ENCODE peak calls at places on chromosomes 1 and 21, in nine cellular contexts. I, O, T, J, L, A, U, B and Z are unnamed samples.

GRCh38 chr1:160284220-160284781 is 632 bp downstream of the PEX19 start:
- DNase-seq in A (no peak), B (no peak), I (no peak), O (no peak), T (no peak), J (peak), L (no peak), U (peak), Z (no peak)

GRCh38 chr1:80444171-80444570 is 1356.6 kb upstream of the ADGRL2 start:
- DNase-seq in T (no peak), O (no peak), J (no peak), B (no peak), U (no peak), I (no peak), L (no peak), A (no peak), Z (no peak)

GRCh38 chr1:20371411-20371810 is 80.7 kb downstream of the VWA5B1 start:
- DNase-seq in O (no peak), L (no peak), J (no peak), U (no peak), T (no peak), I (no peak), A (peak), B (no peak), Z (no peak)

GRCh38 chr1:111648826-111649225 is 29.2 kb downstream of the RAP1A start:
- DNase-seq in J (no peak), U (no peak), I (no peak), L (no peak), A (no peak), O (no peak), B (no peak), T (no peak), Z (no peak)

GRCh38 chr21:35619184-35619583 is 441.1 kb downstream of the SETD4 start:
- DNase-seq in B (no peak), I (no peak), U (peak), O (no peak), T (no peak), A (no peak), J (no peak), L (no peak), Z (no peak)

GRCh38 chr1:238621405-238621804 is 730.7 kb upstream of the ZP4 start:
- DNase-seq in T (no peak), O (no peak), J (no peak), L (no peak), U (no peak), A (no peak), B (no peak), I (no peak), Z (no peak)

GRCh38 chr1:25743164-25744139 is 56.5 kb upstream of the SELENON start:
- DNase-seq in L (no peak), U (no peak), A (no peak), T (no peak), J (no peak), B (peak), I (peak), O (no peak), Z (no peak)

GRCh38 chr1:80054129-80054528 is 1047.6 kb upstream of the ADGRL4 start:
- DNase-seq in U (peak), L (no peak), O (peak), I (no peak), T (no peak), B (no peak), A (no peak), J (no peak), Z (no peak)

GRCh38 chr21:40386301-40386911 is 460.6 kb downstream of the DSCAM start:
- DNase-seq in U (no peak), A (peak), T (peak), I (peak), B (peak), J (no peak), O (peak), L (no peak), Z (no peak)

GRCh38 chr1:106063510-106063909 is 993.0 kb upstream of the PRMT6 start:
- DNase-seq in L (no peak), I (no peak), U (no peak), A (no peak), B (no peak), J (no peak), O (no peak), T (no peak), Z (no peak)

GRCh38 chr1:89622895-89623294 is 10.0 kb upstream of the LRRC8C start:
- DNase-seq in O (peak), L (no peak), B (no peak), A (no peak), T (no peak), U (no peak), I (no peak), J (no peak), Z (no peak)

GRCh38 chr1:57470028-57470427 is 46.2 kb upstream of the DAB1 start:
- DNase-seq in O (no peak), L (no peak), I (no peak), J (no peak), B (no peak), A (no peak), U (peak), T (no peak), Z (no peak)

DNA sequence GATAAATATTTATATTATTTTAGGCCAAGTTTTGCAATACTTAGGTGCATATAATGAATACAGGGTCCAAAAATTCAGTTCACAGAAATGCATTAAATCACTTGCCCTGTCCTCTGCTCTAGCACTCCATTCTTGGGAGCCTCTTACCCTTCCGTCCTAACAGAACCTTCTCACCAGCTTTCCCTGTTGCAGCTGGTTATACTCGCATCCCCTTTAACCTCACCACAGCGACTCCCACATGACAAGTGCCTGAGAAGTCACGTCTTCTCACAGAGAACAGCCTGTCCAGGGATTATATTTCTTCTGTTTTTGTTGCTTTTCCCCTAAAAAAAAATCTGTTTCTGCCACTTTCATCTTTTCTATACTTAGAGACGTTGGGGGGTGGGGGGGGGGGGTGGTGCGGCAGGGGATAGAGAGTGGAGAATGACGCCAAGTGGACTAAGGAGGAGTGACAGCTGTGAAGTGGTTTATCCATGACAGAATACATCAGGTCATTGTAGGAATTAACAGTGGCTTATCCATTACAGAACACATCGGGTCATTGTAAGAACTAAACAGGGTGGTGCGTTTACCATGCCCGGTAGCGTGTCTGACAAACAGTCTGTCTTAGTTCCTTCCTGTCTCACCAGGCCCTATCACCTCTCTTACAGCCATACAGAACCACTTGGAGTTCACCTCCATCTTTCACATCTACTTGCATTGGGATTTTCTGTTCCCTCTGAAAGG is 117.6 kb downstream of the UBE2U start:
- DNase-seq in B (no peak), I (no peak), T (no peak), O (no peak), U (no peak), A (no peak), J (no peak), L (no peak), Z (no peak)
- TF ChIP-seq CTCF in B (no peak), I (no peak), T (no peak), O (no peak), U (no peak), A (no peak), J (no peak), L (no peak), Z (no peak)

GRCh38 chr1:63847308-63847910 is 73.6 kb downstream of the ROR1 start:
- DNase-seq in J (no peak), L (no peak), T (no peak), O (no peak), I (no peak), U (no peak), A (no peak), B (no peak), Z (no peak)
- TF ChIP-seq CTCF in J (no peak), L (no peak), T (no peak), O (no peak), I (no peak), U (no peak), A (no peak), B (no peak), Z (no peak)

GRCh38 chr1:219419135-219419534 is 193.8 kb downstream of the ZC3H11B start:
- DNase-seq in I (no peak), O (no peak), B (no peak), J (no peak), L (no peak), A (no peak), T (no peak), U (no peak), Z (no peak)
- TF ChIP-seq CTCF in I (no peak), O (no peak), B (no peak), J (no peak), L (no peak), A (no peak), T (no peak), U (no peak), Z (no peak)

GRCh38 chr21:17797967-17798366 is 21.2 kb downstream of the C21orf91 start:
- DNase-seq in B (no peak), A (no peak), T (no peak), I (no peak), U (no peak), J (no peak), O (no peak), L (no peak), Z (no peak)
- TF ChIP-seq CTCF in B (no peak), A (no peak), T (no peak), I (no peak), U (no peak), J (no peak), O (no peak), L (no peak), Z (no peak)

GRCh38 chr1:62964141-62964540 is 180.2 kb downstream of the ATG4C start:
- DNase-seq in A (no peak), J (peak), B (no peak), I (no peak), L (peak), O (no peak), T (no peak), U (no peak), Z (peak)

GRCh38 chr1:62962014-62962793 is 178.3 kb downstream of the ATG4C start:
- DNase-seq in B (no peak), L (no peak), U (no peak), T (no peak), A (no peak), O (no peak), J (no peak), I (no peak), Z (no peak)

GRCh38 chr1:62962794-62963776 is 179.2 kb downstream of the ATG4C start:
- DNase-seq in A (peak), J (peak), U (no peak), B (no peak), L (peak), T (no peak), I (no peak), O (peak), Z (peak)

DNA sequence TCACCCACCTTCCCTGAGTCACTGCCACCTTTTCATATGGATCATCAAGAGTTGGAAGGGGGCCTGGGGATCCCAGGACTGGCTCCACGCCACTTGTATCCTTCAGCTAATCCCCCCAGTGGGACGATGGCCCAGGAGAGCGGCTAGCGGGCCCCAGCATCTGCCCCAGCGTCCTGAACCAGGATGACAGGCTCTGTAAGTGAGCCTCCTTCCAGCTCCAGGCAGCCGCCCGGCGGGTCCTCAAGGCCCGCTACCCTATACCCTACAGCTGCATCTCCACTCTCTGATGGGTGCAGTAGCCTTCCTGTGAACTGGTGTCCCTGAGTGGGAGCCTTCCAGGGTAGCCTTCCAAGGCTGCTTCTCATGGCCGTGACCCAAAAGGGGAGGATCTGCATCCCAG is 183.1 kb downstream of the ATG4C start:
- DNase-seq in L (no peak), I (no peak), J (no peak), A (no peak), O (no peak), U (no peak), B (no peak), T (no peak), Z (no peak)
- TF ChIP-seq CTCF in L (no peak), I (no peak), J (no peak), A (no peak), O (no peak), U (no peak), B (no peak), T (no peak), Z (no peak)